ENCODE peak calls at places on chromosomes 6 and 20, in five cellular contexts. Z is stimulated activated naive CD8-positive, alpha-beta T cell treated with anti-CD3 and anti-CD28 coated beads, Interleukin-15, Interleukin-2, amounts not matched to agents 100 U/mL and 50 U/mL, for 24 hours; X is RPMI7951; L is Panc1; F is sciatic nerve. O is an unnamed sample.
A peak's percentile ranks its signal among the peaks of the same experiment; 100 is the strongest.

GRCh38 chr6:44285552-44286284 is 15.5 kb downstream of the TMEM151B start:
- DNase-seq in Z (no peak), X (peak; percentile 34), L (no peak), F (no peak), O (no peak)

GRCh38 chr6:64694356-64694755 is 1012.7 kb downstream of the EYS start:
- DNase-seq in Z (no peak), X (no peak), L (no peak), F (no peak), O (no peak)

GRCh38 chr20:62232764-62233645 is 5.3 kb upstream of the OSBPL2 start:
- DNase-seq in Z (no peak), X (no peak), L (no peak), F (no peak), O (no peak)

GRCh38 chr6:15509335-15509933 is 153.4 kb downstream of the DTNBP1 start:
- DNase-seq in Z (no peak), X (peak; percentile 85), L (no peak), F (peak; percentile 50), O (no peak)

GRCh38 chr6:126804255-126805064 is 314.0 kb upstream of the RSPO3 start:
- DNase-seq in Z (no peak), X (peak; percentile 41), L (peak; percentile 35), F (no peak), O (peak; percentile 53)

GRCh38 chr6:56851104-56851503 is 103.8 kb upstream of the BEND6 start:
- DNase-seq in Z (no peak), X (no peak), L (no peak), F (no peak), O (no peak)

GRCh38 chr20:19381947-19382346 is 169.5 kb downstream of the SLC24A3 start:
- DNase-seq in Z (no peak), X (no peak), L (no peak), F (no peak), O (no peak)

GRCh38 chr20:2973574-2973973 is 69.8 kb upstream of the GNRH2 start:
- DNase-seq in Z (no peak), X (no peak), L (no peak), F (no peak), O (no peak)

GRCh38 chr6:64996301-64996700 is 710.7 kb downstream of the EYS start:
- DNase-seq in Z (no peak), X (no peak), L (no peak), F (no peak), O (no peak)

GRCh38 chr20:53579581-53580375 is 13.9 kb downstream of the ZNF217 start:
- DNase-seq in Z (no peak), X (peak; percentile 75), L (no peak), F (no peak), O (no peak)

GRCh38 chr20:63092660-63093215 is 86.0 kb upstream of the BHLHE23 start:
- DNase-seq in Z (no peak), X (no peak), L (no peak), F (peak; percentile 32), O (no peak)

GRCh38 chr6:149086363-149086762 is 231.1 kb upstream of the TAB2 start:
- DNase-seq in Z (no peak), X (no peak), L (no peak), F (no peak), O (no peak)

GRCh38 chr20:37734228-37734980 is 40.6 kb downstream of the CTNNBL1 start:
- DNase-seq in Z (no peak), X (peak; percentile 53), L (no peak), F (no peak), O (no peak)

GRCh38 chr6:156420172-156420993 is 356.8 kb upstream of the ARID1B start:
- DNase-seq in Z (no peak), X (peak; percentile 81), L (no peak), F (no peak), O (no peak)

GRCh38 chr20:18702736-18703135 is 110.8 kb upstream of the SCP2D1 start:
- DNase-seq in Z (no peak), X (no peak), L (no peak), F (peak; percentile 65), O (no peak)

GRCh38 chr20:21656299-21657067 is 49.0 kb upstream of the PAX1 start:
- DNase-seq in Z (no peak), X (no peak), L (no peak), F (no peak), O (no peak)